ENCODE peak calls at places on chromosomes 16 and 17, in seven cellular contexts. One of them, this sample, is unnamed.

GRCh38 chr17:17093764-17094163 is 51.5 kb downstream of the MPRIP start:
- DNase-seq in activated CD4-positive, alpha-beta T cell treated with anti-CD3 and anti-CD28 coated beads for 48 hours: no peak
- DNase-seq in NCI-H1694 treated with DMSO at 0.1 percent for 48 hours: no peak
- DNase-seq in kidney: no peak
- DNase-seq in caudate nucleus: no peak
- DNase-seq in endothelial cell: no peak
- DNase-seq in NCI-H2081: no peak
- DNase-seq in this sample: no peak

GRCh38 chr16:85555549-85556455 is 57.3 kb upstream of the GSE1 start:
- DNase-seq in activated CD4-positive, alpha-beta T cell treated with anti-CD3 and anti-CD28 coated beads for 48 hours: peak; percentile 37
- DNase-seq in NCI-H1694 treated with DMSO at 0.1 percent for 48 hours: no peak
- DNase-seq in kidney: no peak
- DNase-seq in caudate nucleus: peak; percentile 13
- DNase-seq in endothelial cell: peak; percentile 55
- DNase-seq in NCI-H2081: peak; percentile 60
- DNase-seq in this sample: peak; percentile 40

GRCh38 chr17:58344047-58344790 is 7.8 kb downstream of the SUPT4H1 start:
- DNase-seq in activated CD4-positive, alpha-beta T cell treated with anti-CD3 and anti-CD28 coated beads for 48 hours: peak; percentile 93
- DNase-seq in NCI-H1694 treated with DMSO at 0.1 percent for 48 hours: no peak
- DNase-seq in kidney: peak; percentile 73
- DNase-seq in caudate nucleus: no peak
- DNase-seq in endothelial cell: no peak
- DNase-seq in NCI-H2081: no peak
- DNase-seq in this sample: no peak

GRCh38 chr16:57739756-57740422 is 4.3 kb downstream of the KATNB1 start:
- DNase-seq in activated CD4-positive, alpha-beta T cell treated with anti-CD3 and anti-CD28 coated beads for 48 hours: no peak
- DNase-seq in NCI-H1694 treated with DMSO at 0.1 percent for 48 hours: no peak
- DNase-seq in kidney: no peak
- DNase-seq in caudate nucleus: no peak
- DNase-seq in endothelial cell: no peak
- DNase-seq in NCI-H2081: no peak
- DNase-seq in this sample: no peak

GRCh38 chr17:74558882-74559519 is 8.3 kb downstream of the CD300H start:
- DNase-seq in activated CD4-positive, alpha-beta T cell treated with anti-CD3 and anti-CD28 coated beads for 48 hours: no peak
- DNase-seq in NCI-H1694 treated with DMSO at 0.1 percent for 48 hours: no peak
- DNase-seq in kidney: no peak
- DNase-seq in caudate nucleus: no peak
- DNase-seq in endothelial cell: no peak
- DNase-seq in NCI-H2081: no peak
- DNase-seq in this sample: no peak

GRCh38 chr17:15966183-15966878 is 21.4 kb downstream of the ADORA2B start:
- DNase-seq in activated CD4-positive, alpha-beta T cell treated with anti-CD3 and anti-CD28 coated beads for 48 hours: no peak
- DNase-seq in NCI-H1694 treated with DMSO at 0.1 percent for 48 hours: no peak
- DNase-seq in kidney: peak; percentile 46
- DNase-seq in caudate nucleus: peak; percentile 34
- DNase-seq in endothelial cell: peak; percentile 20
- DNase-seq in NCI-H2081: peak; percentile 33
- DNase-seq in this sample: no peak

GRCh38 chr16:19938536-19938935 is 53.9 kb upstream of the GPRC5B start:
- DNase-seq in activated CD4-positive, alpha-beta T cell treated with anti-CD3 and anti-CD28 coated beads for 48 hours: no peak
- DNase-seq in NCI-H1694 treated with DMSO at 0.1 percent for 48 hours: no peak
- DNase-seq in kidney: no peak
- DNase-seq in caudate nucleus: no peak
- DNase-seq in endothelial cell: no peak
- DNase-seq in NCI-H2081: no peak
- DNase-seq in this sample: no peak

GRCh38 chr17:20234266-20234665 is 225.1 kb downstream of the SPECC1 start:
- DNase-seq in activated CD4-positive, alpha-beta T cell treated with anti-CD3 and anti-CD28 coated beads for 48 hours: peak; percentile 78
- DNase-seq in NCI-H1694 treated with DMSO at 0.1 percent for 48 hours: no peak
- DNase-seq in kidney: no peak
- DNase-seq in caudate nucleus: no peak
- DNase-seq in endothelial cell: no peak
- DNase-seq in NCI-H2081: no peak
- DNase-seq in this sample: no peak

GRCh38 chr17:16917995-16918394 is 53.9 kb downstream of the TNFRSF13B start:
- DNase-seq in activated CD4-positive, alpha-beta T cell treated with anti-CD3 and anti-CD28 coated beads for 48 hours: no peak
- DNase-seq in NCI-H1694 treated with DMSO at 0.1 percent for 48 hours: no peak
- DNase-seq in kidney: no peak
- DNase-seq in caudate nucleus: no peak
- DNase-seq in endothelial cell: no peak
- DNase-seq in NCI-H2081: no peak
- DNase-seq in this sample: no peak

GRCh38 chr17:78394209-78394608 is 15.8 kb downstream of the PGS1 start:
- DNase-seq in activated CD4-positive, alpha-beta T cell treated with anti-CD3 and anti-CD28 coated beads for 48 hours: no peak
- DNase-seq in NCI-H1694 treated with DMSO at 0.1 percent for 48 hours: no peak
- DNase-seq in kidney: no peak
- DNase-seq in caudate nucleus: no peak
- DNase-seq in endothelial cell: no peak
- DNase-seq in NCI-H2081: peak; percentile 90
- DNase-seq in this sample: no peak

GRCh38 chr16:1193143-1193824 is 31.8 kb downstream of the TPSG1 start:
- DNase-seq in activated CD4-positive, alpha-beta T cell treated with anti-CD3 and anti-CD28 coated beads for 48 hours: no peak
- DNase-seq in NCI-H1694 treated with DMSO at 0.1 percent for 48 hours: peak; percentile 18
- DNase-seq in kidney: no peak
- DNase-seq in caudate nucleus: peak; percentile 15
- DNase-seq in endothelial cell: no peak
- DNase-seq in NCI-H2081: peak; percentile 36
- DNase-seq in this sample: no peak

GRCh38 chr16:75305364-75306101 is 54.1 kb upstream of the BCAR1 start:
- DNase-seq in activated CD4-positive, alpha-beta T cell treated with anti-CD3 and anti-CD28 coated beads for 48 hours: peak; percentile 81
- DNase-seq in NCI-H1694 treated with DMSO at 0.1 percent for 48 hours: peak; percentile 69
- DNase-seq in kidney: peak; percentile 91
- DNase-seq in caudate nucleus: no peak
- DNase-seq in endothelial cell: peak; percentile 44
- DNase-seq in NCI-H2081: no peak
- DNase-seq in this sample: peak; percentile 43

GRCh38 chr16:11535494-11535893 is 51.2 kb downstream of the LITAF start:
- DNase-seq in activated CD4-positive, alpha-beta T cell treated with anti-CD3 and anti-CD28 coated beads for 48 hours: no peak
- DNase-seq in NCI-H1694 treated with DMSO at 0.1 percent for 48 hours: no peak
- DNase-seq in kidney: peak; percentile 49
- DNase-seq in caudate nucleus: no peak
- DNase-seq in endothelial cell: no peak
- DNase-seq in NCI-H2081: no peak
- DNase-seq in this sample: no peak

GRCh38 chr17:36705651-36706436 is 104.5 kb downstream of the MRM1 start:
- DNase-seq in activated CD4-positive, alpha-beta T cell treated with anti-CD3 and anti-CD28 coated beads for 48 hours: peak; percentile 67
- DNase-seq in NCI-H1694 treated with DMSO at 0.1 percent for 48 hours: peak; percentile 50
- DNase-seq in kidney: no peak
- DNase-seq in caudate nucleus: peak; percentile 1
- DNase-seq in endothelial cell: peak; percentile 60
- DNase-seq in NCI-H2081: peak; percentile 48
- DNase-seq in this sample: peak; percentile 42

GRCh38 chr16:1612320-1613111 is at the start of gene CRAMP1:
- DNase-seq in activated CD4-positive, alpha-beta T cell treated with anti-CD3 and anti-CD28 coated beads for 48 hours: peak; percentile 30
- DNase-seq in NCI-H1694 treated with DMSO at 0.1 percent for 48 hours: no peak
- DNase-seq in kidney: no peak
- DNase-seq in caudate nucleus: no peak
- DNase-seq in endothelial cell: peak; percentile 41
- DNase-seq in NCI-H2081: no peak
- DNase-seq in this sample: no peak

GRCh38 chr16:50719401-50720337 is 22.2 kb upstream of the CYLD start:
- DNase-seq in activated CD4-positive, alpha-beta T cell treated with anti-CD3 and anti-CD28 coated beads for 48 hours: no peak
- DNase-seq in NCI-H1694 treated with DMSO at 0.1 percent for 48 hours: no peak
- DNase-seq in kidney: no peak
- DNase-seq in caudate nucleus: no peak
- DNase-seq in endothelial cell: no peak
- DNase-seq in NCI-H2081: no peak
- DNase-seq in this sample: no peak

GRCh38 chr16:88905563-88905962 is 39.1 kb upstream of the PABPN1L start:
- DNase-seq in activated CD4-positive, alpha-beta T cell treated with anti-CD3 and anti-CD28 coated beads for 48 hours: peak; percentile 49
- DNase-seq in NCI-H1694 treated with DMSO at 0.1 percent for 48 hours: no peak
- DNase-seq in kidney: no peak
- DNase-seq in caudate nucleus: no peak
- DNase-seq in endothelial cell: peak; percentile 41
- DNase-seq in NCI-H2081: no peak
- DNase-seq in this sample: no peak

GRCh38 chr17:75693500-75694481 is 26.7 kb downstream of the SAP30BP start:
- DNase-seq in activated CD4-positive, alpha-beta T cell treated with anti-CD3 and anti-CD28 coated beads for 48 hours: no peak
- DNase-seq in NCI-H1694 treated with DMSO at 0.1 percent for 48 hours: peak; percentile 24
- DNase-seq in kidney: peak; percentile 92
- DNase-seq in caudate nucleus: peak; percentile 98
- DNase-seq in endothelial cell: no peak
- DNase-seq in NCI-H2081: no peak
- DNase-seq in this sample: peak; percentile 85

This sample was measured in NCI-H446.